ENCODE peak calls at places on chromosome 18, in four cellular contexts. One of them, this sample, is unnamed.

GRCh38 chr18:48826271-48826670 is 124.5 kb downstream of the SMAD7 start:
- DNase-seq in midbrain: no peak
- DNase-seq in HT-29: no peak
- DNase-seq in hypothalamus: no peak
- DNase-seq in this sample: no peak

GRCh38 chr18:43031169-43031568 is 84.3 kb downstream of the RIT2 start:
- DNase-seq in midbrain: no peak
- DNase-seq in HT-29: no peak
- DNase-seq in hypothalamus: no peak
- DNase-seq in this sample: no peak

GRCh38 chr18:22604390-22604985 is 186.8 kb upstream of the CTAGE1 start:
- DNase-seq in midbrain: no peak
- DNase-seq in HT-29: no peak
- DNase-seq in hypothalamus: no peak
- DNase-seq in this sample: no peak

GRCh38 chr18:40066368-40066767 is 1888.7 kb upstream of the PIK3C3 start:
- DNase-seq in midbrain: no peak
- DNase-seq in HT-29: no peak
- DNase-seq in hypothalamus: no peak
- DNase-seq in this sample: no peak

GRCh38 chr18:39788395-39788794 is 2166.6 kb upstream of the PIK3C3 start:
- DNase-seq in midbrain: no peak
- DNase-seq in HT-29: no peak
- DNase-seq in hypothalamus: no peak
- DNase-seq in this sample: no peak

GRCh38 chr18:41378628-41379027 is 576.4 kb upstream of the PIK3C3 start:
- DNase-seq in midbrain: peak; percentile 48
- DNase-seq in HT-29: no peak
- DNase-seq in hypothalamus: no peak
- DNase-seq in this sample: no peak

GRCh38 chr18:361941-362913 is 94.4 kb upstream of the THOC1 start:
- DNase-seq in midbrain: no peak
- DNase-seq in HT-29: no peak
- DNase-seq in hypothalamus: no peak
- DNase-seq in this sample: no peak

GRCh38 chr18:43587538-43588153 is 310.4 kb upstream of the SYT4 start:
- DNase-seq in midbrain: peak; percentile 29
- DNase-seq in HT-29: peak; percentile 28
- DNase-seq in hypothalamus: no peak
- DNase-seq in this sample: peak; percentile 44

GRCh38 chr18:58892536-58892935 is 27.9 kb downstream of the ZNF532 start:
- DNase-seq in midbrain: peak; percentile 13
- DNase-seq in HT-29: no peak
- DNase-seq in hypothalamus: no peak
- DNase-seq in this sample: no peak

GRCh38 chr18:36590621-36591580 is 237.9 kb downstream of the TPGS2 start:
- DNase-seq in midbrain: no peak
- DNase-seq in HT-29: no peak
- DNase-seq in hypothalamus: no peak
- DNase-seq in this sample: no peak

GRCh38 chr18:6086731-6087130 is 191.4 kb upstream of the TMEM200C start:
- DNase-seq in midbrain: no peak
- DNase-seq in HT-29: no peak
- DNase-seq in hypothalamus: no peak
- DNase-seq in this sample: no peak

GRCh38 chr18:32351014-32351413 is 119.7 kb downstream of the GAREM1 start:
- DNase-seq in midbrain: no peak
- DNase-seq in HT-29: no peak
- DNase-seq in hypothalamus: no peak
- DNase-seq in this sample: no peak

GRCh38 chr18:63963610-63964256 is 6.1 kb upstream of the SERPINB8 start:
- DNase-seq in midbrain: peak; percentile 46
- DNase-seq in HT-29: peak; percentile 62
- DNase-seq in hypothalamus: peak; percentile 31
- DNase-seq in this sample: peak; percentile 85

GRCh38 chr18:63317982-63318881 is 1.3 kb downstream of the BCL2 start:
- DNase-seq in midbrain: peak; percentile 72
- DNase-seq in HT-29: no peak
- DNase-seq in hypothalamus: peak; percentile 66
- DNase-seq in this sample: peak; percentile 76

GRCh38 chr18:13528739-13529392 is 197.5 kb downstream of the FAM210A start:
- DNase-seq in midbrain: no peak
- DNase-seq in HT-29: no peak
- DNase-seq in hypothalamus: no peak
- DNase-seq in this sample: no peak

GRCh38 chr18:79756826-79757225 is 40.9 kb upstream of the KCNG2 start:
- DNase-seq in midbrain: no peak
- DNase-seq in HT-29: no peak
- DNase-seq in hypothalamus: no peak
- DNase-seq in this sample: no peak

GRCh38 chr18:51030537-51031258 is 685 bp downstream of the SMAD4 start:
- DNase-seq in midbrain: peak; percentile 60
- DNase-seq in HT-29: peak; percentile 49
- DNase-seq in hypothalamus: peak; percentile 64
- DNase-seq in this sample: peak; percentile 44

GRCh38 chr18:74897971-74898657 is 300.4 kb downstream of the ZNF407 start:
- DNase-seq in midbrain: peak; percentile 6
- DNase-seq in HT-29: no peak
- DNase-seq in hypothalamus: no peak
- DNase-seq in this sample: no peak

GRCh38 chr18:31508781-31509180 is 10.8 kb downstream of the DSG2 start:
- DNase-seq in midbrain: no peak
- DNase-seq in HT-29: no peak
- DNase-seq in hypothalamus: no peak
- DNase-seq in this sample: no peak

GRCh38 chr18:59140287-59140885 is 702 bp downstream of the SEC11C start:
- DNase-seq in midbrain: peak; percentile 40
- DNase-seq in HT-29: peak; percentile 37
- DNase-seq in hypothalamus: no peak
- DNase-seq in this sample: peak; percentile 20